ENCODE peak calls at places on chromosomes 5 and 9, in ten cellular contexts. U is left ventricle myocardium superior, Z is mucosa of gallbladder, N is NCI-H774, L is amygdala, C is NAMALWA, V is nucleus accumbens, O is epithelial cell of esophagus, Y is astrocyte, J is colonic mucosa. M is an unnamed sample.

GRCh38 chr5:72151169-72151568 is 43.9 kb downstream of the MAP1B start:
- DNase-seq in L (no peak), Z (no peak), N (no peak), C (no peak), U (no peak), J (no peak), Y (no peak), V (no peak), O (peak; percentile 35), M (no peak)

GRCh38 chr5:39494099-39494498 is 69.3 kb upstream of the DAB2 start:
- DNase-seq in J (no peak), O (no peak), L (no peak), Y (no peak), C (no peak), U (no peak), V (no peak), N (no peak), Z (no peak), M (no peak)

GRCh38 chr5:147966829-147967228 is 60.5 kb upstream of the C5orf46 start:
- DNase-seq in N (no peak), Z (no peak), U (no peak), V (no peak), Y (no peak), C (no peak), L (no peak), J (no peak), O (no peak), M (no peak)

GRCh38 chr9:131487621-131488031 is 15.1 kb upstream of the POMT1 start:
- DNase-seq in Z (no peak), Y (no peak), V (no peak), N (no peak), L (no peak), O (no peak), C (no peak), J (no peak), U (no peak), M (no peak)

GRCh38 chr9:85451680-85452079 is 290.1 kb downstream of the AGTPBP1 start:
- DNase-seq in Y (no peak), O (no peak), J (no peak), N (no peak), C (no peak), V (no peak), L (no peak), Z (no peak), U (no peak), M (no peak)

GRCh38 chr5:94245608-94246007 is 372.8 kb downstream of the KIAA0825 start:
- DNase-seq in Z (no peak), N (no peak), L (no peak), C (no peak), U (no peak), V (no peak), J (no peak), O (peak; percentile 29), Y (peak; percentile 30), M (no peak)

GRCh38 chr9:34559616-34560546 is 29.6 kb downstream of the CNTFR start:
- DNase-seq in J (peak; percentile 55), U (peak; percentile 59), Y (peak; percentile 40), L (no peak), V (no peak), C (no peak), Z (peak; percentile 71), O (peak; percentile 78), N (no peak), M (peak; percentile 67)

GRCh38 chr5:112419050-112419595 is at the start of gene EPB41L4A:
- DNase-seq in C (no peak), J (peak; percentile 45), V (no peak), L (no peak), Y (no peak), U (peak; percentile 57), N (peak; percentile 41), Z (peak; percentile 13), O (peak; percentile 36), M (peak; percentile 27)

GRCh38 chr5:102802704-102803458 is 47.8 kb downstream of the PAM start:
- DNase-seq in U (no peak), N (no peak), Y (no peak), O (no peak), J (no peak), L (no peak), V (no peak), C (no peak), Z (no peak), M (no peak)

GRCh38 chr9:119533509-119533908 is 164.3 kb upstream of the BRINP1 start:
- DNase-seq in Y (no peak), C (no peak), J (no peak), U (no peak), V (no peak), N (peak; percentile 1), L (no peak), Z (no peak), O (no peak), M (no peak)

GRCh38 chr5:154421868-154422267 is 23.9 kb upstream of the SAP30L start:
- DNase-seq in U (no peak), L (no peak), O (peak; percentile 11), Z (no peak), J (no peak), Y (no peak), C (peak; percentile 60), V (no peak), N (no peak), M (no peak)

GRCh38 chr5:57450991-57451876 is 31.4 kb downstream of the ACTBL2 start:
- DNase-seq in J (no peak), U (no peak), L (no peak), V (no peak), Y (peak; percentile 98), Z (no peak), O (peak; percentile 27), C (no peak), N (no peak), M (no peak)

GRCh38 chr9:591292-591691 is 250.2 kb upstream of the DMRT1 start:
- DNase-seq in U (peak; percentile 78), Z (peak; percentile 82), N (no peak), O (peak; percentile 96), C (no peak), V (no peak), Y (no peak), L (no peak), J (peak; percentile 80), M (peak; percentile 54)

GRCh38 chr5:135138116-135138850 is 104.3 kb upstream of the PITX1 start:
- DNase-seq in O (peak; percentile 83), Z (peak; percentile 45), J (no peak), L (no peak), U (no peak), V (no peak), Y (no peak), C (no peak), N (no peak), M (no peak)

GRCh38 chr5:141040093-141040762 is 10.9 kb upstream of the PCDHB1 start:
- DNase-seq in C (no peak), Z (peak; percentile 68), J (no peak), O (peak; percentile 57), U (peak; percentile 36), Y (no peak), V (peak; percentile 26), L (peak; percentile 54), N (peak; percentile 88), M (no peak)

GRCh38 chr9:93247892-93248291 is 64.0 kb downstream of the WNK2 start:
- DNase-seq in C (no peak), Z (no peak), O (no peak), Y (no peak), U (peak; percentile 44), V (no peak), L (no peak), J (no peak), N (no peak), M (no peak)

GRCh38 chr5:142473038-142473437 is 148.2 kb upstream of the SPRY4 start:
- DNase-seq in U (no peak), L (no peak), C (no peak), V (no peak), Y (no peak), J (no peak), Z (no peak), O (no peak), N (no peak), M (no peak)

GRCh38 chr5:145493435-145493834 is 341.7 kb downstream of the PRELID2 start:
- DNase-seq in C (no peak), L (no peak), J (no peak), Y (no peak), N (no peak), Z (no peak), O (peak; percentile 38), V (no peak), U (no peak), M (no peak)

GRCh38 chr9:127280880-127281660 is 16.5 kb downstream of the GARNL3 start:
- DNase-seq in L (no peak), Z (no peak), V (no peak), C (no peak), U (no peak), Y (no peak), O (no peak), J (no peak), N (no peak), M (no peak)